ENCODE peak calls at places on chromosomes 12 and 14, in eight cellular contexts. D, O, L, Q, C, X, R and H are unnamed samples.

GRCh38 chr14:60183724-60184596 is 18.8 kb upstream of the DHRS7 start:
- DNase-seq in D (no peak), O (peak; percentile 42), L (peak; percentile 84), Q (no peak), C (no peak), X (peak; percentile 40), R (peak; percentile 11), H (no peak)

GRCh38 chr14:50027797-50028196 is 88.6 kb downstream of the VCPKMT start:
- DNase-seq in D (no peak), O (no peak), L (no peak), Q (no peak), C (no peak), X (no peak), R (no peak), H (no peak)

GRCh38 chr12:76757694-76758093 is 6.2 kb upstream of the ZDHHC17 start:
- DNase-seq in D (no peak), O (no peak), L (no peak), Q (no peak), C (no peak), X (no peak), R (no peak), H (no peak)

GRCh38 chr14:44962573-44963528 is 861 bp downstream of the TOGARAM1 start:
- DNase-seq in D (peak; percentile 47), O (peak; percentile 50), L (peak; percentile 66), Q (no peak), C (peak; percentile 64), X (no peak), R (peak; percentile 49), H (peak; percentile 28)

GRCh38 chr12:26773313-26774104 is 59.5 kb downstream of the ITPR2 start:
- DNase-seq in D (no peak), O (no peak), L (peak; percentile 71), Q (no peak), C (no peak), X (no peak), R (no peak), H (no peak)

GRCh38 chr12:95548539-95549391 is 2.5 kb downstream of the USP44 start:
- DNase-seq in D (peak; percentile 59), O (peak; percentile 67), L (peak; percentile 66), Q (peak; percentile 71), C (no peak), X (no peak), R (peak; percentile 44), H (peak; percentile 37)

GRCh38 chr12:646303-647038 is 16.8 kb downstream of the NINJ2 start:
- DNase-seq in D (peak; percentile 54), O (peak; percentile 34), L (no peak), Q (no peak), C (no peak), X (no peak), R (no peak), H (no peak)

GRCh38 chr14:58844544-58844943 is 206.8 kb downstream of the DACT1 start:
- DNase-seq in D (no peak), O (no peak), L (no peak), Q (no peak), C (no peak), X (no peak), R (no peak), H (no peak)

GRCh38 chr12:51907083-51907863 is at the start of gene ACVRL1:
- DNase-seq in D (no peak), O (no peak), L (no peak), Q (no peak), C (no peak), X (no peak), R (no peak), H (no peak)

GRCh38 chr12:32444895-32445294 is 45.5 kb downstream of the FGD4 start:
- DNase-seq in D (no peak), O (peak; percentile 68), L (peak; percentile 46), Q (no peak), C (no peak), X (peak; percentile 83), R (no peak), H (no peak)

GRCh38 chr12:131852551-131853299 is 24.5 kb downstream of the MMP17 start:
- DNase-seq in D (no peak), O (no peak), L (no peak), Q (peak; percentile 6), C (no peak), X (no peak), R (no peak), H (no peak)

GRCh38 chr14:79285263-79285662 is 926.0 kb downstream of the DIO2 start:
- DNase-seq in D (no peak), O (no peak), L (no peak), Q (no peak), C (no peak), X (no peak), R (no peak), H (no peak)